ENCODE peak calls at places on chromosomes 4 and X, in seven cellular contexts. O, F, C, X, T, N and Q are unnamed samples.

GRCh38 chrX:147950352-147950751 is 30.8 kb upstream of the FMR1NB start:
- DNase-seq in O (peak), F (no peak), C (no peak), X (no peak), T (no peak), N (no peak), Q (no peak)

GRCh38 chr4:17762705-17763104 is 18.7 kb downstream of the FAM184B start:
- DNase-seq in O (peak), F (no peak), C (no peak), X (no peak), T (peak), N (peak), Q (peak)

GRCh38 chrX:75781618-75782017 is 3.4 kb downstream of the MAGEE2 start:
- DNase-seq in O (no peak), F (no peak), C (no peak), X (no peak), T (no peak), N (no peak), Q (no peak)

GRCh38 chr4:23422878-23423277 is 467.0 kb downstream of the PPARGC1A start:
- DNase-seq in O (no peak), F (no peak), C (no peak), X (no peak), T (no peak), N (no peak), Q (no peak)

GRCh38 chrX:70360366-70360765 is 62.7 kb upstream of the GDPD2 start:
- DNase-seq in O (no peak), F (no peak), C (no peak), X (no peak), T (no peak), N (no peak), Q (no peak)

GRCh38 chr4:25417014-25417413 is 40.0 kb downstream of the ANAPC4 start:
- DNase-seq in O (no peak), F (no peak), C (no peak), X (no peak), T (no peak), N (no peak), Q (no peak)

GRCh38 chrX:143669395-143669794 is 33.5 kb upstream of the SLITRK4 start:
- DNase-seq in O (no peak), F (no peak), C (no peak), X (no peak), T (no peak), N (no peak), Q (peak)

GRCh38 chrX:152641996-152642395 is 4.3 kb downstream of the GABRQ start:
- DNase-seq in O (no peak), F (no peak), C (no peak), X (no peak), T (peak), N (peak), Q (peak)

GRCh38 chr4:13640149-13640671 is 12.7 kb upstream of the BOD1L1 start:
- DNase-seq in O (no peak), F (no peak), C (no peak), X (no peak), T (no peak), N (peak), Q (peak)

GRCh38 chr4:40448875-40449274 is 113.7 kb downstream of the CHRNA9 start:
- DNase-seq in O (no peak), F (peak), C (no peak), X (no peak), T (no peak), N (no peak), Q (no peak)

GRCh38 chrX:15310117-15310516 is 5.3 kb downstream of the ASB11 start:
- DNase-seq in O (no peak), F (peak), C (peak), X (no peak), T (no peak), N (peak), Q (no peak)

GRCh38 chrX:74550295-74550802 is 64.1 kb downstream of the RLIM start:
- DNase-seq in O (peak), F (peak), C (peak), X (peak), T (peak), N (peak), Q (peak)

GRCh38 chr4:102815981-102816380 is 11.4 kb downstream of the UBE2D3 start:
- DNase-seq in O (peak), F (no peak), C (no peak), X (peak), T (no peak), N (peak), Q (no peak)

GRCh38 chrX:43882294-43882681 is at the start of gene MAOB:
- DNase-seq in O (peak), F (peak), C (no peak), X (no peak), T (peak), N (no peak), Q (peak)

GRCh38 chrX:101409043-101409442 is 1.0 kb downstream of the HNRNPH2 start:
- DNase-seq in O (no peak), F (no peak), C (no peak), X (no peak), T (no peak), N (no peak), Q (no peak)

GRCh38 chrX:139691843-139692505 is 16.0 kb downstream of the MCF2 start:
- DNase-seq in O (no peak), F (no peak), C (no peak), X (no peak), T (no peak), N (no peak), Q (no peak)

GRCh38 chr4:121070274-121070673 is 2.1 kb downstream of the NDNF start:
- DNase-seq in O (no peak), F (no peak), C (no peak), X (no peak), T (no peak), N (no peak), Q (no peak)

GRCh38 chr4:1236103-1236641 is 12.8 kb downstream of the CTBP1 start:
- DNase-seq in O (no peak), F (no peak), C (no peak), X (no peak), T (no peak), N (no peak), Q (no peak)

GRCh38 chr4:17142232-17142711 is 243.8 kb upstream of the LDB2 start:
- DNase-seq in O (no peak), F (no peak), C (no peak), X (no peak), T (no peak), N (peak), Q (peak)

GRCh38 chrX:14028473-14028872 is 1.2 kb downstream of the GEMIN8 start:
- DNase-seq in O (no peak), F (no peak), C (no peak), X (no peak), T (no peak), N (no peak), Q (no peak)

GRCh38 chrX:115393271-115393670 is 103.8 kb downstream of the LUZP4 start:
- DNase-seq in O (peak), F (no peak), C (no peak), X (no peak), T (no peak), N (peak), Q (no peak)

GRCh38 chrX:107324493-107325310 is 118.3 kb downstream of the DNAAF6 start:
- DNase-seq in O (no peak), F (no peak), C (no peak), X (peak), T (peak), N (peak), Q (peak)

GRCh38 chrX:46461653-46462191 is 83.5 kb downstream of the ZNF674 start:
- DNase-seq in O (no peak), F (no peak), C (no peak), X (no peak), T (no peak), N (no peak), Q (peak)

GRCh38 chr4:143346208-143346607 is 9.5 kb downstream of the GAB1 start:
- DNase-seq in O (no peak), F (no peak), C (no peak), X (no peak), T (no peak), N (no peak), Q (no peak)

GRCh38 chr4:84814100-84814750 is 152.3 kb downstream of the WDFY3 start:
- DNase-seq in O (peak), F (peak), C (no peak), X (peak), T (no peak), N (peak), Q (peak)

GRCh38 chr4:125085-125820 is 952 bp downstream of the ZNF718 start:
- DNase-seq in O (no peak), F (peak), C (no peak), X (no peak), T (peak), N (peak), Q (peak)

GRCh38 chrX:49760288-49760885 is 64.6 kb upstream of the PAGE1 start:
- DNase-seq in O (no peak), F (no peak), C (no peak), X (no peak), T (no peak), N (no peak), Q (no peak)

GRCh38 chrX:39891781-39892180 is 206.0 kb downstream of the BCOR start:
- DNase-seq in O (no peak), F (no peak), C (no peak), X (no peak), T (no peak), N (no peak), Q (peak)

GRCh38 chr4:119116925-119117900 is 18.4 kb upstream of the MYOZ2 start:
- DNase-seq in O (no peak), F (no peak), C (no peak), X (no peak), T (no peak), N (no peak), Q (no peak)

GRCh38 chr4:128770807-128771206 is 38.7 kb upstream of the JADE1 start:
- DNase-seq in O (no peak), F (no peak), C (no peak), X (no peak), T (no peak), N (no peak), Q (peak)

GRCh38 chr4:175935016-175935661 is 123.1 kb upstream of the GPM6A start:
- DNase-seq in O (peak), F (no peak), C (no peak), X (no peak), T (no peak), N (no peak), Q (no peak)

GRCh38 chrX:42491145-42491907 is 286.6 kb downstream of the PPP1R2C start:
- DNase-seq in O (no peak), F (no peak), C (no peak), X (no peak), T (no peak), N (no peak), Q (no peak)
- TF ChIP-seq POLR2A in O (no peak), F (no peak), C (no peak), X (no peak), T (no peak), N (no peak), Q (no peak)

GRCh38 chr4:112939901-112940300 is 109.6 kb upstream of the ANK2 start:
- DNase-seq in O (no peak), F (no peak), C (no peak), X (no peak), T (no peak), N (no peak), Q (no peak)

GRCh38 chr4:112944006-112944405 is 105.4 kb upstream of the ANK2 start:
- DNase-seq in O (no peak), F (no peak), C (no peak), X (no peak), T (no peak), N (no peak), Q (no peak)

GRCh38 chr4:112940364-112940763 is 109.1 kb upstream of the ANK2 start:
- DNase-seq in O (no peak), F (no peak), C (no peak), X (no peak), T (no peak), N (no peak), Q (no peak)

GRCh38 chr4:112938461-112939058 is 110.9 kb upstream of the ANK2 start:
- DNase-seq in O (peak), F (no peak), C (no peak), X (peak), T (no peak), N (peak), Q (peak)

DNA sequence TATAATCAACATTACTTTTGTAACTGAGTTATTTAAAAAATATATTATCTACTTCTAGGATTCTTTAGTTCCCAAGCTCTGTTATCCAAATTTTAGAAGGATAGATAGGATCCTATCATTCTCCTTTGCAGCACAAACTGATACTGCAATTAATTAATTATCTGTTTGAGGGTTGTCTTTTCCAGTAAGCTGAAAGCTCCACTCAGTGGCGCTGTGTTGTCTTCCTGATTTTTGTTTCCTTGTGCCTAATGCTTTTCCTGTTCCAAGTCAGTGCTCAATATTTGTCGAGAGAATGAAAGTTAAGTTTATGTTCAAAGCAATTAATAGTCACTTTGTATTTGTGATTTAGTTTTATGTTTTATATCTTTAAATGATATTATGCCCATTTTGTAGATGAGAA is 107.4 kb upstream of the ANK2 start:
- DNase-seq in O (no peak), F (no peak), C (no peak), X (no peak), T (no peak), N (no peak), Q (no peak)
- TF ChIP-seq CTCF in O (no peak), F (no peak), C (no peak), X (no peak), T (no peak), N (no peak), Q (no peak)

GRCh38 chrX:102651242-102651967 is at the start of gene GPRASP1:
- DNase-seq in O (no peak), F (no peak), C (peak), X (no peak), T (no peak), N (peak), Q (no peak)
- TF ChIP-seq POLR2A in O (no peak), F (no peak), C (no peak), X (no peak), T (no peak), N (no peak), Q (no peak)

DNA sequence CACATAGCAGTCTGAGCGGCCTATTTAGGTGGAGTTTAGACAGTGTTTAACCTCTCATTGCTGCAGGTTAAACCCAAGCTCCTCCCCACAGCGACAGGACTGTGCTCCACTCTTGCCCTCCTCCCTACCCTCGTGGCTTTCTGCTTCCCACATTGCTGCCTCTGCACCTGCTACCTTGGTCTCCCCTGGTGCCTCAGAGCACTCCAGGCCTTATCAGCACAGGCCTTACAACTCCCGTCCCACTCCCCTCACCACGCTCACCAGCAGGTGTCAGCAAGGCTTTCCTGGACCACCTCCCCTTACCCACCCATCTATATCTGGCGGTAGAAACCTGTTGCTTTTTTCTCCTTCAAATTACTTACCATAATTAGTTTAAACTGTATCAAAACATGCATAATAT is 18.6 kb downstream of the HELT start:
- DNase-seq in O (no peak), F (no peak), C (no peak), X (no peak), T (no peak), N (no peak), Q (no peak)
- TF ChIP-seq CTCF in O (peak), F (no peak), C (no peak), X (no peak), T (peak), N (no peak), Q (no peak)

GRCh38 chr4:54233128-54233696 is 4.1 kb downstream of the PDGFRA start:
- DNase-seq in O (peak), F (peak), C (peak), X (peak), T (peak), N (peak), Q (peak)
- TF ChIP-seq POLR2A in O (no peak), F (no peak), C (no peak), X (peak), T (no peak), N (no peak), Q (no peak)

GRCh38 chr4:35151816-35152572 is 1092.3 kb downstream of the ARAP2 start:
- DNase-seq in O (peak), F (no peak), C (no peak), X (peak), T (peak), N (no peak), Q (peak)
- TF ChIP-seq CTCF in O (peak), F (no peak), C (no peak), X (peak), T (peak), N (no peak), Q (peak)

GRCh38 chr4:52716364-52717151 is 34.7 kb downstream of the ERVMER34-1 start:
- DNase-seq in O (no peak), F (no peak), C (no peak), X (no peak), T (no peak), N (no peak), Q (peak)
- TF ChIP-seq POLR2A in O (peak), F (no peak), C (no peak), X (no peak), T (no peak), N (no peak), Q (no peak)

DNA sequence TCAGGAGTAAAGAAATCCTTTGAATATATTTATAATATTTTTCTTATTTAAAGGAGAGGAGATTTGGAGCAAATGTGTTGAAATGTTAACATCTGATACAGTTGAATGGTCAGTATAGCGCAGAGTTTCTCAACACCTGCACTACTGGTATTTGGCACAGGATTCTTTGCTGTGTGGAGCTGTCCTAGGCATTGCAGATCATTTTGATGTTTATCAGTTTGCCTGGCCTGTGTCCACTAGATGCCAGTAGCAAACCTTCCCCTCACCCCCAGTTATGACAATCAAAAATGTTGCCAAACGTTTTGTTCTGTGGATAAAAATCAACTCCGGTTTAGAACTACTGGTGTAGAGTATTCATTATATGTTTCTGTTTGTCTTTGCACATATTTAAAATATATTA is 765.3 kb upstream of the SLIT2 start:
- DNase-seq in O (no peak), F (no peak), C (no peak), X (no peak), T (no peak), N (no peak), Q (peak)
- TF ChIP-seq CTCF in O (no peak), F (no peak), C (no peak), X (no peak), T (no peak), N (peak), Q (peak)